ENCODE peak calls at places on chromosomes 7 and 10, in nine cellular contexts. K, P, X, Q, G, J, M, F and V are unnamed samples.

GRCh38 chr10:124213471-124213870 is 120.1 kb upstream of the CHST15 start:
- DNase-seq in M (no peak), X (no peak), P (no peak), K (no peak), Q (no peak), G (no peak), J (no peak), F (no peak), V (no peak)

GRCh38 chr7:116616555-116617059 is 55.4 kb upstream of the MET start:
- DNase-seq in F (no peak), J (no peak), G (no peak), Q (no peak), K (no peak), M (no peak), P (no peak), X (no peak), V (no peak)

GRCh38 chr10:97426776-97427570 is 982 bp downstream of the PGAM1 start:
- DNase-seq in Q (no peak), M (no peak), F (no peak), X (no peak), G (no peak), P (no peak), K (no peak), J (no peak), V (no peak)

GRCh38 chr7:21939136-21939857 is 6.4 kb downstream of the CDCA7L start:
- DNase-seq in K (peak), X (no peak), F (no peak), M (no peak), G (no peak), J (no peak), P (no peak), Q (no peak), V (no peak)

GRCh38 chr10:1199345-1199673 is 143.1 kb downstream of the WDR37 start:
- DNase-seq in P (no peak), F (no peak), G (no peak), Q (no peak), J (no peak), M (no peak), K (no peak), X (no peak), V (no peak)

GRCh38 chr10:110985497-110986270 is 66.3 kb downstream of the SHOC2 start:
- DNase-seq in F (no peak), G (no peak), K (no peak), X (no peak), J (peak), M (no peak), Q (no peak), P (no peak), V (no peak)

GRCh38 chr7:75055830-75056431 is 17.7 kb downstream of the RCC1L start:
- DNase-seq in M (peak), F (no peak), X (no peak), J (peak), G (no peak), Q (no peak), P (peak), K (no peak), V (no peak)

GRCh38 chr7:100679129-100679926 is 5.8 kb downstream of the GNB2 start:
- DNase-seq in J (no peak), G (no peak), K (no peak), P (no peak), X (no peak), F (no peak), Q (no peak), M (no peak), V (no peak)

GRCh38 chr10:71213127-71213616 is 802 bp downstream of the UNC5B start:
- DNase-seq in M (peak), F (peak), G (peak), X (no peak), Q (peak), J (peak), K (no peak), P (no peak), V (no peak)

GRCh38 chr7:111711426-111712065 is 149.3 kb upstream of the IMMP2L start:
- DNase-seq in G (no peak), K (no peak), P (no peak), Q (no peak), J (peak), F (no peak), M (no peak), X (no peak), V (no peak)

GRCh38 chr7:38321515-38321944 is 48.1 kb upstream of the TARP start:
- DNase-seq in F (no peak), G (no peak), Q (no peak), P (no peak), M (no peak), K (no peak), J (peak), X (peak), V (no peak)

GRCh38 chr7:151448261-151449252 is 8.6 kb upstream of the CRYGN start:
- DNase-seq in F (peak), K (no peak), Q (peak), M (peak), P (peak), J (peak), G (peak), X (no peak), V (no peak)

GRCh38 chr7:30465342-30466170 is 13.0 kb downstream of the NOD1 start:
- DNase-seq in F (no peak), P (peak), J (peak), Q (no peak), K (no peak), G (no peak), M (peak), X (no peak), V (no peak)

GRCh38 chr7:81833401-81833800 is 63.6 kb upstream of the HGF start:
- DNase-seq in X (no peak), G (no peak), J (peak), M (no peak), Q (no peak), P (no peak), F (no peak), K (no peak), V (no peak)

GRCh38 chr7:65235586-65235985 is 138.1 kb upstream of the ZNF92 start:
- DNase-seq in X (no peak), P (no peak), M (no peak), F (no peak), G (no peak), K (no peak), Q (no peak), J (no peak), V (no peak)

GRCh38 chr10:63553031-63553430 is 31.8 kb downstream of the REEP3 start:
- DNase-seq in X (no peak), K (no peak), J (peak), P (no peak), G (peak), F (no peak), Q (no peak), M (no peak), V (no peak)

GRCh38 chr7:139931190-139932007 is 102.3 kb downstream of the TBXAS1 start:
- DNase-seq in J (no peak), X (no peak), G (no peak), P (no peak), Q (no peak), K (no peak), M (no peak), F (no peak), V (no peak)

GRCh38 chr7:148541891-148542504 is 48.6 kb upstream of the C7orf33 start:
- DNase-seq in M (no peak), G (no peak), P (no peak), X (no peak), F (no peak), J (no peak), K (no peak), Q (no peak), V (no peak)

GRCh38 chr10:26438534-26439269 is 561 bp downstream of the APBB1IP start:
- DNase-seq in M (no peak), P (peak), J (no peak), G (no peak), X (no peak), K (peak), Q (peak), F (peak), V (no peak)

GRCh38 chr10:120950103-120950561 is 99.0 kb downstream of the WDR11 start:
- DNase-seq in G (no peak), M (no peak), F (no peak), Q (no peak), J (peak), P (no peak), X (no peak), K (no peak), V (no peak)

GRCh38 chr10:32190890-32191491 is 134.8 kb upstream of the KIF5B start:
- DNase-seq in P (no peak), F (no peak), M (no peak), J (peak), K (peak), G (peak), X (no peak), Q (no peak), V (no peak)

GRCh38 chr10:32065871-32066270 is 9.6 kb upstream of the KIF5B start:
- DNase-seq in K (no peak), P (no peak), J (peak), M (no peak), X (no peak), Q (no peak), G (no peak), F (no peak), V (no peak)

GRCh38 chr10:80196270-80196949 is 8.9 kb downstream of the ANXA11 start:
- DNase-seq in M (no peak), J (no peak), X (peak), F (peak), P (peak), Q (no peak), G (peak), K (no peak), V (no peak)

GRCh38 chr10:107163904-107164861 is at the start of gene SORCS1:
- DNase-seq in J (no peak), Q (peak), F (peak), X (peak), P (peak), M (no peak), G (no peak), K (no peak), V (no peak)

GRCh38 chr10:48192916-48193450 is 81.5 kb downstream of the FRMPD2 start:
- DNase-seq in J (no peak), G (no peak), Q (no peak), M (no peak), P (no peak), F (no peak), X (no peak), K (no peak), V (no peak)

GRCh38 chr10:34743804-34744203 is 71.3 kb downstream of the PARD3 start:
- DNase-seq in K (no peak), F (no peak), M (peak), Q (peak), J (peak), X (no peak), G (no peak), P (peak), V (no peak)

GRCh38 chr7:111987115-111987826 is 218.9 kb downstream of the DOCK4 start:
- DNase-seq in K (no peak), M (no peak), G (no peak), P (no peak), J (peak), Q (no peak), X (no peak), F (no peak), V (no peak)

GRCh38 chr7:31110331-31111108 is 58.4 kb downstream of the ADCYAP1R1 start:
- DNase-seq in Q (no peak), G (no peak), M (no peak), X (no peak), F (no peak), K (no peak), J (no peak), P (no peak), V (no peak)

GRCh38 chr10:100901051-100901450 is 11.7 kb upstream of the SLF2 start:
- DNase-seq in P (no peak), M (no peak), F (no peak), K (no peak), J (no peak), Q (no peak), X (no peak), G (no peak), V (no peak)

GRCh38 chr7:36617408-36617807 is 106.9 kb downstream of the AOAH start:
- DNase-seq in X (no peak), F (no peak), P (no peak), M (no peak), J (no peak), K (no peak), G (no peak), Q (no peak), V (no peak)

GRCh38 chr10:98446656-98447221 is at the start of gene HPS1:
- DNase-seq in K (peak), Q (peak), J (peak), X (peak), F (peak), M (peak), G (no peak), P (peak), V (no peak)

GRCh38 chr7:134891262-134892001 is 94.9 kb upstream of the AGBL3 start:
- DNase-seq in P (peak), J (peak), Q (peak), M (peak), K (no peak), F (peak), X (peak), G (peak), V (no peak)

GRCh38 chr7:70416611-70417010 is 715.3 kb upstream of the GALNT17 start:
- DNase-seq in X (no peak), F (no peak), P (no peak), Q (no peak), K (peak), G (no peak), J (no peak), M (no peak), V (no peak)

GRCh38 chr7:6106140-6106904 is 75.1 kb downstream of the ANKRD61 start:
- DNase-seq in J (peak), K (peak), Q (no peak), P (no peak), G (peak), M (no peak), X (peak), F (peak), V (no peak)

GRCh38 chr7:44194069-44194468 is 4.8 kb upstream of the GCK start:
- DNase-seq in M (no peak), G (no peak), Q (no peak), K (peak), F (no peak), X (no peak), J (peak), P (no peak), V (no peak)

GRCh38 chr10:53477313-53477675 is 704.7 kb upstream of the MBL2 start:
- DNase-seq in M (no peak), X (no peak), Q (no peak), K (no peak), J (no peak), G (no peak), P (no peak), F (no peak), V (peak)

GRCh38 chr10:46558411-46559185 is 2.1 kb upstream of the GPRIN2 start:
- DNase-seq in J (no peak), G (no peak), K (no peak), Q (no peak), X (peak), M (peak), P (peak), F (peak), V (no peak)

GRCh38 chr10:96352587-96352986 is 6.2 kb downstream of the OPALIN start:
- DNase-seq in K (no peak), X (no peak), M (no peak), G (no peak), Q (no peak), F (no peak), P (no peak), J (no peak), V (no peak)

GRCh38 chr7:44441079-44441478 is 49.4 kb downstream of the NUDCD3 start:
- DNase-seq in J (no peak), K (no peak), F (no peak), X (no peak), P (no peak), Q (no peak), G (no peak), M (no peak), V (no peak)

GRCh38 chr10:59859570-59859969 is 46.8 kb downstream of the CCDC6 start:
- DNase-seq in J (no peak), K (no peak), M (no peak), G (no peak), P (no peak), X (no peak), F (no peak), Q (no peak), V (no peak)

DNA sequence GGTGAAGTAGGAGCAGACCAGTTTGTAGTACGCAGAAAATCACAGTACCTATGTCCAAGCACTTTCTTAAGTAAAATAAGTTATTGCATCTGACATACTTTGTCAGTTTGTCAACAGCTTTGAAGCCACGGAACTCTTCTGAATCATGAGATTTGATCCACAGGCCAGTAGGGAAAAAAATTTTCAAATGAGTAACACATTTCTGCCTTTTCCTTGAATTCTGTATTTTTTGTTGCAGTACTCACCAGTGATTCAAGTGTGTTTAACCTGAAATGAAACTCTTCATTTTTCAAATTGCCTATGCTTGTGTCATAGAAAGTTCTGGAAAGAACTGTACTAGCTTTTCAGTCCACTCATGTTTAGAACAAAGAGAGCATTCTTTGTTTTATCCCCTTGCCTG is 337.7 kb downstream of the GATA3 start:
- DNase-seq in X (no peak), P (no peak), F (no peak), G (no peak), J (no peak), K (no peak), Q (no peak), M (no peak), V (no peak)
- H3K27ac ChIP-seq in X (no peak), P (no peak), F (no peak), G (no peak), J (no peak), K (no peak), Q (no peak), M (no peak), V (no peak)

DNA sequence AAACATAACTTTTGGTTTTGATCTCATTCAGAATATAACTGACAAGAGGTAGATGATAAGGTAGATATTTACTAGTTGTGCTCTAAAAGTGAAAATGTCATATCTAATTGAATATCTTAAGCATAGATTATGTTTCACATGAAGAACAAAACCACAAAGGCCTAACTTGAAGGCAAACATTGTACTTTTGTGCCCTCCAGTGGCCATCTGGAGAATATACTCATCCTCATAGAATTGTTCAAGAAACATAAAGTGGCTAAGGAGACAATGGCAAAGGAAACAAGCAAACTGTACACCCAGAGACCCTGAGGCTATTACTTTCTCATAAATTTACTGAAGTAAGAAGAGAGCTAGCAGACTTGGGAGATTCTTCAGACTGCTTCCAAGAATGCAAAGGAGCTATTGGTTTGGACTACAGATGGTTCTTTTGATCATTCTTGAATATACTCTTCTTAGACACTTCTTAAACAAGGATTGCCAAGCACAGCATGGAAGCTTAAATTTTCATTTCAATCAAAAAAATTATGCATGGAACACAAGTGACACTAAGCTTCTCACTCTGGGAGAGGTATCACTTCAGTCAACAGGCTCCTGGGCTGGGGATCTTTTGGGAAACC is 98.2 kb upstream of the DKK1 start:
- DNase-seq in P (peak), X (no peak), M (peak), K (peak), J (peak), Q (no peak), G (peak), F (peak), V (no peak)
- H3K27ac ChIP-seq in P (no peak), X (no peak), M (no peak), K (no peak), J (no peak), Q (no peak), G (no peak), F (no peak), V (no peak)

GRCh38 chr7:46558482-46559193 is 637.6 kb upstream of the IGFBP3 start:
- DNase-seq in Q (no peak), G (no peak), F (no peak), J (peak), K (no peak), P (no peak), M (peak), X (no peak), V (no peak)
- H3K27ac ChIP-seq in Q (no peak), G (no peak), F (no peak), J (peak), K (no peak), P (no peak), M (peak), X (no peak), V (no peak)

DNA sequence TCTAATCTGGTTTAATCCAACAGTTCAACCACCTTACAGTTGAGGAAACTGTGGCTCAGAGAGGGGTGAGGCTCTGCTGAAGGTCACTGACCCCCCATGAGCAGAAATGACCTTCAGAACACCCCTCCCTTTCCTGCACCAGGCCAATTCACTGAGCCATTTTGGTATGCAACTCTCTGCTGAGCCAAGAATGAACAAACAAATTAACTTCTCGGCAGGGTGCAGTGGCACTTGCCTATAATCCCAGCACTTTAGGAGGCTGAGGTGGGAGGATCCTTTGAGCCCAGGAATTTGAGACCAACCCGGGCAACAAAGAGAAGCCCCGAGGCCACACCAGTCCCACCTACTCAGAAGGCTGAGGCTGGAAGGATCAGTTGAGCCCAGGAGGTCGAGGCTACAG is 29.8 kb downstream of the PDGFA start:
- DNase-seq in F (no peak), X (no peak), K (no peak), G (no peak), Q (no peak), J (no peak), P (peak), M (no peak), V (no peak)
- H3K27ac ChIP-seq in F (no peak), X (no peak), K (no peak), G (no peak), Q (no peak), J (no peak), P (no peak), M (no peak), V (no peak)

DNA sequence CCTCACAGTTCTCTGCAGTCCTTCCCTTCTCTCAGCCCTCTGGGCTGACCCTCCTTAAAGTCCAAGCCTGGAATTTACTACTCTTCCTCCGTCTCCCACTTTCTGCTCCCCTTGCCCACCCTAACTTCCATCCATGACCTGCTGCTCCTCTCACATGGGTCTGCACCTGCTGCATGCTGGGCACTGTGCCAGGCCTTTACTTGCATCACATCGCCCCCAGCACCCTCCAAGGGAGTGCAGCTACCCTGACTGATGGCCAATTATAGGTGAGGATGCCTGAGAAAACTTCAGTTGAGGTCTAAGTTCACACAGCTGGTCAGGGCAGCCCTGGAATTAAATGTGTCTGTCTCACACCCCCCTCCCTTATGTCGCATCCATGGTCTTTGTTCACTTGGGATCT is 53.6 kb upstream of the ZPBP start:
- DNase-seq in X (no peak), J (no peak), F (no peak), Q (no peak), M (no peak), P (no peak), K (peak), G (no peak), V (no peak)
- H3K27ac ChIP-seq in X (no peak), J (no peak), F (no peak), Q (no peak), M (no peak), P (no peak), K (no peak), G (no peak), V (no peak)